ENCODE peak calls at places on chromosomes 4 and X, in five cellular contexts. N is testis, A is ovary, Q is endothelial cell of umbilical vein, X is IMR-90. Z is an unnamed sample.

GRCh38 chr4:104490096-104490769 is 4.5 kb downstream of the CXXC4 start:
- DNase-seq in N (peak; percentile 49), A (no peak), X (no peak), Q (no peak), Z (peak; percentile 39)

GRCh38 chr4:172974586-172974985 is 194.0 kb upstream of the GALNT7 start:
- DNase-seq in N (no peak), X (no peak), A (no peak), Q (no peak), Z (no peak)

GRCh38 chrX:30875957-30876356 is 13.1 kb downstream of the TAB3 start:
- DNase-seq in X (peak; percentile 87), Q (peak; percentile 3), A (no peak), N (no peak), Z (no peak)

GRCh38 chr4:6297266-6297815 is 27.7 kb downstream of the WFS1 start:
- DNase-seq in A (no peak), N (peak; percentile 54), Q (no peak), X (no peak), Z (no peak)

GRCh38 chr4:124537971-124538370 is 174.6 kb downstream of the ANKRD50 start:
- DNase-seq in X (no peak), A (no peak), N (no peak), Q (peak; percentile 23), Z (no peak)

GRCh38 chr4:164383187-164384181 is 370.4 kb upstream of the SMIM31 start:
- DNase-seq in N (peak; percentile 51), X (peak; percentile 0), A (no peak), Q (no peak), Z (peak; percentile 86)

GRCh38 chrX:8433296-8434094 is 31.1 kb upstream of the VCX3B start:
- DNase-seq in A (no peak), Q (no peak), X (no peak), N (no peak), Z (no peak)

GRCh38 chr4:124596811-124597210 is 115.7 kb downstream of the ANKRD50 start:
- DNase-seq in N (no peak), Q (no peak), A (no peak), X (no peak), Z (peak; percentile 55)

GRCh38 chr4:176242764-176243347 is 26.2 kb downstream of the ASB5 start:
- DNase-seq in Q (no peak), N (no peak), A (no peak), X (no peak), Z (no peak)

GRCh38 chr4:11471613-11472012 is 42.9 kb upstream of the HS3ST1 start:
- DNase-seq in N (no peak), A (no peak), Q (peak; percentile 76), X (no peak), Z (no peak)

GRCh38 chr4:107243141-107243779 is 207.1 kb upstream of the DKK2 start:
- DNase-seq in X (no peak), A (no peak), N (no peak), Q (no peak), Z (no peak)

GRCh38 chr4:179110356-179110755 is 1668.1 kb upstream of the AGA start:
- DNase-seq in Q (no peak), X (peak; percentile 98), A (no peak), N (no peak), Z (no peak)

DNA sequence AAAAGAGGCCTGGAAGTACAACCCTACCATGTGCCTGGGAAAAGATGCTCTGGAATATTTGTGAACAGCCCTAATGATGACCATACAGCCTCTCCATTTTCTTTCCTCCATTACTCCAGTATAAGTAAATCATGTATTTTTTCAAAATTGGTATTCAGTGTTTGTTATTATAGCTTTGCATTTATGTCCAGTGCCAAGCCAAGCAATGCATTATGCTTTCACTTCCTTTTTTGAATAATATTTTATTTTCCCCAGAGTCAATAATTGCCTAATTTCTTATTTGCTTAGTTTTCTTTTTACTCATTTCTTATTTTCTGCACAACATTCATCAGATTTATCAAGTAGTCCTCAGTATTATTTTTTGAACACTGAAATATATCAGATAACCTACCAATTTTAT is 49.3 kb upstream of the EOLA2 start:
- DNase-seq in Q (no peak), N (no peak), A (no peak), X (no peak), Z (no peak)
- H3K36me3 ChIP-seq in Q (no peaks in the 10 kb centered on the region), N (no peaks in the 10 kb centered on the region), A (no peaks in the 10 kb centered on the region), X (no peaks in the 10 kb centered on the region), Z (no peaks in the 10 kb centered on the region)

GRCh38 chr4:183681119-183681518 is 22.0 kb downstream of the TRAPPC11 start:
- DNase-seq in N (no peak), A (no peak), Q (no peak), X (no peak), Z (no peak)
- H3K36me3 ChIP-seq in N (no peaks in the 10 kb centered on the region), A (no peaks in the 10 kb centered on the region), Q (peaks cover 26% of the 10 kb centered on the region), X (peaks cover 32% of the 10 kb centered on the region), Z (peaks cover 61% of the 10 kb centered on the region)

DNA sequence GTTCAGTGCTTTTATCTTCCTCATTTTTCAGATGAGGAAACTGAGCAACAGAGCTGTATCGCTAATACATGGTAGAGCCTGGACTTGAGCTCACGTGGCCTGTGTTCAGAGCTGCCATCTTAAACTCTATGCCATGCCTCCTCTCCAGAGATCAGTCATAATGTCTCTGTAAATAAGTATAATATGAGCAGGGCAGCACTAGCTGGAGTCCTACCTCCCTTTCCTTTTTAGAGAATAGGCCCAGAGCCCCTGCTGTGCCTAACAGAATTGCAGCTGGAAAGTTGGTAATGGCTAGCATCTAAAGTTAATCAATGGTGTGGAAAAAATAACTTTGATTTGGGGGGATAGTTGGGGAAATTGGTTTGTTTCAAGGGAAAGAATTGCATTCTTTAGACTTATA is 20.4 kb downstream of the CASP6 start:
- DNase-seq in X (no peak), A (no peak), N (no peak), Q (no peak), Z (no peak)
- H3K36me3 ChIP-seq in X (peaks cover 4% of the 10 kb centered on the region), A (no peaks in the 10 kb centered on the region), N (no peaks in the 10 kb centered on the region), Q (peaks cover 5% of the 10 kb centered on the region), Z (no peaks in the 10 kb centered on the region)

GRCh38 chr4:44679060-44679459 is 840 bp downstream of the GUF1 start:
- DNase-seq in N (no peak), X (no peak), A (no peak), Q (no peak), Z (no peak)

DNA sequence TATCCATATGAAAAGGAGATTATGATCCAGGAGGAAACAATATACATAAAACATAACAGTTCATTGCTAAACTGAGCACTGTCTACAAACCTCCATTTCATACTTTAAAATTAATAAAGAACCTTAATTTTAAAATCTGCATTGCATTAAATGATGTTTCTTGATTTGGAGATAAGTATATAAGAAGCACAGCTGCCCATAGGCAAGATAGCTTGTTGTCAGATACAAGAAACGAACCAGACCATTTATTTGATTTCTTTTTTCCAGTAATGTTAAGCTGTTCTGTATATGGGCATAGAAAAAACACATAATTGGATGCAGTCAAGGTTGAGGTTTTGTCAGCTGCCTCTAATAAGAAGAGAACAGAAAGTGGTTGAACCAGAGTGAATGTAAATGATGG is 6.4 kb downstream of the GUF1 start:
- DNase-seq in A (no peak), X (no peak), N (no peak), Q (no peak), Z (no peak)
- H3K36me3 ChIP-seq in A (no peaks in the 10 kb centered on the region), X (peaks cover 9% of the 10 kb centered on the region), N (no peaks in the 10 kb centered on the region), Q (peaks cover 12% of the 10 kb centered on the region), Z (peaks cover 54% of the 10 kb centered on the region)

Z was measured in WERI-Rb-1.